ENCODE peak calls at places on chromosome 2, in seven cellular contexts. One of them, this sample, is unnamed.
A peak's percentile ranks its signal among the peaks of the same experiment; 100 is the strongest.

GRCh38 chr2:134002921-134003320 is 251.0 kb upstream of the MGAT5 start:
- DNase-seq in NCI-H460: no peak
- DNase-seq in NCI-H774: no peak
- DNase-seq in right cardiac atrium: no peak
- DNase-seq in stimulated activated CD4-positive, alpha-beta T cell treated with anti-CD3 and anti-CD28 coated beads, Interleukin-12 subunit alpha, Interleukin-12 subunit beta, amount 100 ng/mL, for 24 hours: no peak
- DNase-seq in left colon: no peak
- DNase-seq in mucosa of gallbladder: no peak
- DNase-seq in this sample: no peak

GRCh38 chr2:108560241-108560811 is 26.1 kb downstream of the LIMS1 start:
- DNase-seq in NCI-H460: no peak
- DNase-seq in NCI-H774: no peak
- DNase-seq in right cardiac atrium: no peak
- DNase-seq in stimulated activated CD4-positive, alpha-beta T cell treated with anti-CD3 and anti-CD28 coated beads, Interleukin-12 subunit alpha, Interleukin-12 subunit beta, amount 100 ng/mL, for 24 hours: no peak
- DNase-seq in left colon: no peak
- DNase-seq in mucosa of gallbladder: no peak
- DNase-seq in this sample: no peak

GRCh38 chr2:96830064-96830562 is 13.7 kb downstream of the ANKRD23 start:
- DNase-seq in NCI-H460: no peak
- DNase-seq in NCI-H774: no peak
- DNase-seq in right cardiac atrium: no peak
- DNase-seq in stimulated activated CD4-positive, alpha-beta T cell treated with anti-CD3 and anti-CD28 coated beads, Interleukin-12 subunit alpha, Interleukin-12 subunit beta, amount 100 ng/mL, for 24 hours: no peak
- DNase-seq in left colon: no peak
- DNase-seq in mucosa of gallbladder: no peak
- DNase-seq in this sample: no peak

GRCh38 chr2:102806250-102806837 is 44.5 kb downstream of the TMEM182 start:
- DNase-seq in NCI-H460: peak; percentile 62
- DNase-seq in NCI-H774: peak; percentile 28
- DNase-seq in right cardiac atrium: peak; percentile 83
- DNase-seq in stimulated activated CD4-positive, alpha-beta T cell treated with anti-CD3 and anti-CD28 coated beads, Interleukin-12 subunit alpha, Interleukin-12 subunit beta, amount 100 ng/mL, for 24 hours: no peak
- DNase-seq in left colon: peak; percentile 67
- DNase-seq in mucosa of gallbladder: peak; percentile 64
- DNase-seq in this sample: no peak

GRCh38 chr2:209805351-209805750 is 33.7 kb downstream of the UNC80 start:
- DNase-seq in NCI-H460: no peak
- DNase-seq in NCI-H774: no peak
- DNase-seq in right cardiac atrium: no peak
- DNase-seq in stimulated activated CD4-positive, alpha-beta T cell treated with anti-CD3 and anti-CD28 coated beads, Interleukin-12 subunit alpha, Interleukin-12 subunit beta, amount 100 ng/mL, for 24 hours: no peak
- DNase-seq in left colon: no peak
- DNase-seq in mucosa of gallbladder: no peak
- DNase-seq in this sample: no peak

GRCh38 chr2:7356909-7357584 is 439.8 kb downstream of the RNF144A start:
- DNase-seq in NCI-H460: no peak
- DNase-seq in NCI-H774: peak; percentile 83
- DNase-seq in right cardiac atrium: no peak
- DNase-seq in stimulated activated CD4-positive, alpha-beta T cell treated with anti-CD3 and anti-CD28 coated beads, Interleukin-12 subunit alpha, Interleukin-12 subunit beta, amount 100 ng/mL, for 24 hours: no peak
- DNase-seq in left colon: no peak
- DNase-seq in mucosa of gallbladder: peak; percentile 76
- DNase-seq in this sample: peak; percentile 26

GRCh38 chr2:9618410-9618809 is 12.4 kb downstream of the YWHAQ start:
- DNase-seq in NCI-H460: no peak
- DNase-seq in NCI-H774: no peak
- DNase-seq in right cardiac atrium: no peak
- DNase-seq in stimulated activated CD4-positive, alpha-beta T cell treated with anti-CD3 and anti-CD28 coated beads, Interleukin-12 subunit alpha, Interleukin-12 subunit beta, amount 100 ng/mL, for 24 hours: no peak
- DNase-seq in left colon: no peak
- DNase-seq in mucosa of gallbladder: no peak
- DNase-seq in this sample: no peak

GRCh38 chr2:189267491-189267890 is 87.9 kb upstream of the COL5A2 start:
- DNase-seq in NCI-H460: no peak
- DNase-seq in NCI-H774: no peak
- DNase-seq in right cardiac atrium: no peak
- DNase-seq in stimulated activated CD4-positive, alpha-beta T cell treated with anti-CD3 and anti-CD28 coated beads, Interleukin-12 subunit alpha, Interleukin-12 subunit beta, amount 100 ng/mL, for 24 hours: no peak
- DNase-seq in left colon: no peak
- DNase-seq in mucosa of gallbladder: no peak
- DNase-seq in this sample: no peak

GRCh38 chr2:234914371-234915154 is 37.3 kb upstream of the SH3BP4 start:
- DNase-seq in NCI-H460: no peak
- DNase-seq in NCI-H774: no peak
- DNase-seq in right cardiac atrium: no peak
- DNase-seq in stimulated activated CD4-positive, alpha-beta T cell treated with anti-CD3 and anti-CD28 coated beads, Interleukin-12 subunit alpha, Interleukin-12 subunit beta, amount 100 ng/mL, for 24 hours: no peak
- DNase-seq in left colon: no peak
- DNase-seq in mucosa of gallbladder: no peak
- DNase-seq in this sample: no peak

GRCh38 chr2:7419814-7420213 is 502.6 kb downstream of the RNF144A start:
- DNase-seq in NCI-H460: no peak
- DNase-seq in NCI-H774: no peak
- DNase-seq in right cardiac atrium: no peak
- DNase-seq in stimulated activated CD4-positive, alpha-beta T cell treated with anti-CD3 and anti-CD28 coated beads, Interleukin-12 subunit alpha, Interleukin-12 subunit beta, amount 100 ng/mL, for 24 hours: no peak
- DNase-seq in left colon: no peak
- DNase-seq in mucosa of gallbladder: no peak
- DNase-seq in this sample: no peak

GRCh38 chr2:191802180-191802579 is 44.7 kb downstream of the CAVIN2 start:
- DNase-seq in NCI-H460: no peak
- DNase-seq in NCI-H774: no peak
- DNase-seq in right cardiac atrium: no peak
- DNase-seq in stimulated activated CD4-positive, alpha-beta T cell treated with anti-CD3 and anti-CD28 coated beads, Interleukin-12 subunit alpha, Interleukin-12 subunit beta, amount 100 ng/mL, for 24 hours: no peak
- DNase-seq in left colon: no peak
- DNase-seq in mucosa of gallbladder: no peak
- DNase-seq in this sample: no peak

GRCh38 chr2:182558564-182558963 is 131.7 kb upstream of the PDE1A start:
- DNase-seq in NCI-H460: no peak
- DNase-seq in NCI-H774: no peak
- DNase-seq in right cardiac atrium: no peak
- DNase-seq in stimulated activated CD4-positive, alpha-beta T cell treated with anti-CD3 and anti-CD28 coated beads, Interleukin-12 subunit alpha, Interleukin-12 subunit beta, amount 100 ng/mL, for 24 hours: no peak
- DNase-seq in left colon: no peak
- DNase-seq in mucosa of gallbladder: no peak
- DNase-seq in this sample: no peak

GRCh38 chr2:37934591-37935513 is 9.8 kb downstream of the RMDN2 start:
- DNase-seq in NCI-H460: no peak
- DNase-seq in NCI-H774: no peak
- DNase-seq in right cardiac atrium: no peak
- DNase-seq in stimulated activated CD4-positive, alpha-beta T cell treated with anti-CD3 and anti-CD28 coated beads, Interleukin-12 subunit alpha, Interleukin-12 subunit beta, amount 100 ng/mL, for 24 hours: no peak
- DNase-seq in left colon: no peak
- DNase-seq in mucosa of gallbladder: no peak
- DNase-seq in this sample: no peak

GRCh38 chr2:234048049-234048448 is 2.5 kb upstream of the SPP2 start:
- DNase-seq in NCI-H460: no peak
- DNase-seq in NCI-H774: no peak
- DNase-seq in right cardiac atrium: no peak
- DNase-seq in stimulated activated CD4-positive, alpha-beta T cell treated with anti-CD3 and anti-CD28 coated beads, Interleukin-12 subunit alpha, Interleukin-12 subunit beta, amount 100 ng/mL, for 24 hours: no peak
- DNase-seq in left colon: no peak
- DNase-seq in mucosa of gallbladder: no peak
- DNase-seq in this sample: no peak

GRCh38 chr2:159200498-159200897 is 86.0 kb downstream of the WDSUB1 start:
- DNase-seq in NCI-H460: no peak
- DNase-seq in NCI-H774: no peak
- DNase-seq in right cardiac atrium: no peak
- DNase-seq in stimulated activated CD4-positive, alpha-beta T cell treated with anti-CD3 and anti-CD28 coated beads, Interleukin-12 subunit alpha, Interleukin-12 subunit beta, amount 100 ng/mL, for 24 hours: no peak
- DNase-seq in left colon: no peak
- DNase-seq in mucosa of gallbladder: no peak
- DNase-seq in this sample: no peak

GRCh38 chr2:79120194-79120713 is at the start of gene REG1A:
- DNase-seq in NCI-H460: no peak
- DNase-seq in NCI-H774: no peak
- DNase-seq in right cardiac atrium: no peak
- DNase-seq in stimulated activated CD4-positive, alpha-beta T cell treated with anti-CD3 and anti-CD28 coated beads, Interleukin-12 subunit alpha, Interleukin-12 subunit beta, amount 100 ng/mL, for 24 hours: no peak
- DNase-seq in left colon: no peak
- DNase-seq in mucosa of gallbladder: peak; percentile 40
- DNase-seq in this sample: no peak

GRCh38 chr2:140654565-140654964 is 1476.3 kb downstream of the LRP1B start:
- DNase-seq in NCI-H460: no peak
- DNase-seq in NCI-H774: no peak
- DNase-seq in right cardiac atrium: no peak
- DNase-seq in stimulated activated CD4-positive, alpha-beta T cell treated with anti-CD3 and anti-CD28 coated beads, Interleukin-12 subunit alpha, Interleukin-12 subunit beta, amount 100 ng/mL, for 24 hours: no peak
- DNase-seq in left colon: no peak
- DNase-seq in mucosa of gallbladder: no peak
- DNase-seq in this sample: no peak

GRCh38 chr2:43519711-43520221 is 76.1 kb downstream of the THADA start:
- DNase-seq in NCI-H460: no peak
- DNase-seq in NCI-H774: no peak
- DNase-seq in right cardiac atrium: no peak
- DNase-seq in stimulated activated CD4-positive, alpha-beta T cell treated with anti-CD3 and anti-CD28 coated beads, Interleukin-12 subunit alpha, Interleukin-12 subunit beta, amount 100 ng/mL, for 24 hours: no peak
- DNase-seq in left colon: no peak
- DNase-seq in mucosa of gallbladder: no peak
- DNase-seq in this sample: peak; percentile 70